ENCODE peak calls at places on chromosome 17, in five cellular contexts. K is AG10803; H is neural progenitor cell; W is CD4-positive, alpha-beta T cell; U is epithelial cell of esophagus. V is an unnamed sample.

GRCh38 chr17:46865100-46865499 is 13.7 kb downstream of the WNT9B start:
- DNase-seq in K (peak; percentile 86), H (no peak), W (no peak), U (no peak), V (no peak)

GRCh38 chr17:58710948-58711552 is 18.6 kb downstream of the RAD51C start:
- DNase-seq in K (peak; percentile 58), H (peak; percentile 83), W (peak; percentile 3), U (peak; percentile 65), V (peak; percentile 72)

GRCh38 chr17:19787733-19788357 is 39.7 kb upstream of the ALDH3A1 start:
- DNase-seq in K (peak; percentile 22), H (no peak), W (no peak), U (peak; percentile 66), V (no peak)

GRCh38 chr17:65572581-65573282 is 11.3 kb upstream of the AXIN2 start:
- DNase-seq in K (no peak), H (peak; percentile 70), W (no peak), U (no peak), V (no peak)

GRCh38 chr17:14135906-14136590 is 66.7 kb downstream of the COX10 start:
- DNase-seq in K (no peak), H (no peak), W (no peak), U (peak; percentile 15), V (no peak)

GRCh38 chr17:40458001-40458791 is 14.9 kb downstream of the IGFBP4 start:
- DNase-seq in K (peak; percentile 95), H (no peak), W (no peak), U (peak; percentile 61), V (no peak)

GRCh38 chr17:58006563-58006923 is 503 bp downstream of the SRSF1 start:
- DNase-seq in K (peak; percentile 76), H (peak; percentile 59), W (peak; percentile 49), U (peak; percentile 74), V (peak; percentile 76)

GRCh38 chr17:81125573-81126081 is 39.7 kb upstream of the PVALEF start:
- DNase-seq in K (no peak), H (no peak), W (no peak), U (no peak), V (peak; percentile 38)

GRCh38 chr17:31916496-31917064 is 15.1 kb upstream of the UTP6 start:
- DNase-seq in K (no peak), H (no peak), W (no peak), U (no peak), V (no peak)

GRCh38 chr17:10048951-10049350 is 143.9 kb upstream of the RCVRN start:
- DNase-seq in K (no peak), H (no peak), W (no peak), U (no peak), V (no peak)

GRCh38 chr17:57722704-57723043 is 22.4 kb downstream of the CCDC182 start:
- DNase-seq in K (no peak), H (no peak), W (no peak), U (no peak), V (no peak)

GRCh38 chr17:30232015-30232821 is 3.3 kb downstream of the SLC6A4 start:
- DNase-seq in K (no peak), H (no peak), W (no peak), U (no peak), V (no peak)

GRCh38 chr17:55722742-55723487 is at the start of gene TMEM100:
- DNase-seq in K (peak; percentile 76), H (no peak), W (no peak), U (no peak), V (peak; percentile 49)

GRCh38 chr17:76683921-76684745 is 26.6 kb downstream of the MXRA7 start:
- DNase-seq in K (no peak), H (no peak), W (no peak), U (no peak), V (no peak)

GRCh38 chr17:14875557-14876412 is 389.3 kb downstream of the PMP22 start:
- DNase-seq in K (no peak), H (no peak), W (no peak), U (peak; percentile 32), V (no peak)

GRCh38 chr17:48016112-48016511 is 21.5 kb downstream of the COPZ2 start:
- DNase-seq in K (no peak), H (no peak), W (no peak), U (no peak), V (no peak)

GRCh38 chr17:7769854-7770253 is 52.3 kb downstream of the DNAH2 start:
- DNase-seq in K (no peak), H (no peak), W (no peak), U (peak; percentile 54), V (no peak)

GRCh38 chr17:76556759-76557367 is 17.0 kb downstream of the PRCD start:
- DNase-seq in K (peak; percentile 55), H (peak; percentile 25), W (peak; percentile 22), U (peak; percentile 65), V (peak; percentile 69)

GRCh38 chr17:46822388-46822921 is 4.0 kb upstream of the WNT3 start:
- DNase-seq in K (no peak), H (no peak), W (peak; percentile 19), U (peak; percentile 25), V (no peak)

GRCh38 chr17:48551206-48551597 is 6.3 kb upstream of the HOXB2 start:
- DNase-seq in K (no peak), H (no peak), W (no peak), U (no peak), V (no peak)

GRCh38 chr17:43822566-43823190 is 10.3 kb downstream of the MPP3 start:
- DNase-seq in K (no peak), H (no peak), W (no peak), U (no peak), V (no peak)

GRCh38 chr17:3005696-3006095 is 57.7 kb downstream of the OR1D5 start:
- DNase-seq in K (no peak), H (no peak), W (no peak), U (no peak), V (no peak)

GRCh38 chr17:3002538-3003301 is 60.7 kb downstream of the OR1D5 start:
- DNase-seq in K (no peak), H (no peak), W (no peak), U (no peak), V (no peak)

GRCh38 chr17:3004925-3005324 is 58.5 kb downstream of the OR1D5 start:
- DNase-seq in K (no peak), H (no peak), W (no peak), U (no peak), V (no peak)

GRCh38 chr17:3003401-3004149 is 59.8 kb downstream of the OR1D5 start:
- DNase-seq in K (no peak), H (no peak), W (no peak), U (no peak), V (no peak)

GRCh38 chr17:3004150-3004801 is 59.1 kb downstream of the OR1D5 start:
- DNase-seq in K (peak; percentile 91), H (no peak), W (peak; percentile 60), U (peak; percentile 96), V (peak; percentile 97)
- TF ChIP-seq CTCF in K (no peak), H (no peak), W (no peak), U (no peak), V (no peak)

GRCh38 chr17:17500999-17501605 is 4.9 kb upstream of the RASD1 start:
- DNase-seq in K (no peak), H (peak; percentile 59), W (no peak), U (peak; percentile 27), V (no peak)
- TF ChIP-seq CTCF in K (no peak), H (peak; percentile 51), W (no peak), U (peak; percentile 27), V (no peak)

GRCh38 chr17:37212184-37212583 is 163.6 kb upstream of the C17orf78 start:
- DNase-seq in K (no peak), H (peak; percentile 23), W (no peak), U (no peak), V (no peak)
- TF ChIP-seq CTCF in K (peak; percentile 23), H (no peak), W (no peak), U (peak; percentile 4), V (no peak)

DNA sequence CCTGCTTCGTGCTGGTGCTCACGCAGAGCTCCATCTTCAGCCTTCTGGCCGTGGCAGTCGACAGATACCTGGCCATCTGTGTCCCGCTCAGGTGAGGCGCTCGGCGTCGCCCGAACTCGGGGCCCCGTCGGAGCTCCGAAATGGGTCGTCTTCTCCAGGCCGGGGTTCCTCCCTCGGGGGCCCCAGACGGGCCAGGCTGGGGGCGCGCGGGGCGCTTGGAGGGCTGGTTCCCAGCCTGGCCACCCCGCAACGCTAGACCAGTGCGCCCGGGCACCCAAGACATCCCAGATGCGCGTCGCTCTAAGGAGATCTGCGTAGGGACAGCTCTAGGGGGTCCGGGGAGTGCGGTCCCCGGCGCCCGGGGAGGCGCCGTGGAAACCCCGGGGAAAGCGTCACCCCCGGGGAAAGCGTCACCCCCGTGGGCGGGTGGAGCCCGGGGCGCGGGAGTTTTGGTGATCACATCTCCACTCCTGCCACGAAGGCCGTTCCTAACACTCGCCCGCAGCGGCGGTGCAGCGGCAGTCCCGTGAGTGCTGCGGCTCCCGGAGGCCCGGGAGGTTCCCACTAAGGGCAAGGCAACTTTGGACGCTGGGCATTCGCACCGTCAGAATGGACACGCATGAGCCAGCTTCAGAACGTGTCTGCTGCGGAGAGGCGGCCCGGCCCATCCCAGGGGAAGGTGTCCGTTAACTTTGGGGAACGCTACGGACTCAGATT is 721 bp downstream of the ADORA2B start:
- DNase-seq in K (no peak), H (peak; percentile 56), W (no peak), U (peak; percentile 32), V (peak; percentile 34)
- TF ChIP-seq CTCF in K (no peak), H (no peak), W (no peak), U (no peak), V (no peak)